ENCODE peak calls at places on chromosomes 6 and 20, in ten cellular contexts. M is CD8-positive, alpha-beta T cell; B is HAP-1; D is amygdala; J is left cardiac atrium; Q is fibroblast of the conjunctiva; X is cardiac fibroblast; O is CMK; V is stimulated activated CD4-positive, alpha-beta T cell treated with anti-CD3 and anti-CD28 coated beads, Interleukin-1b, Interleukin-23, amount 100 ng/mL, for 24 hours; W is NCI-H1092. P is an unnamed sample.

GRCh38 chr6:37502703-37503485 is 3.2 kb upstream of the CCDC167 start:
- DNase-seq in J (no peak), M (peak), D (no peak), Q (no peak), W (no peak), X (no peak), B (no peak), O (no peak), V (no peak), P (no peak)

GRCh38 chr6:170279977-170280688 is 10.7 kb downstream of the DLL1 start:
- DNase-seq in V (no peak), X (peak), O (no peak), B (no peak), W (peak), Q (no peak), D (no peak), M (peak), J (no peak), P (peak)

GRCh38 chr6:153839992-153840603 is 198.9 kb upstream of the OPRM1 start:
- DNase-seq in X (no peak), D (no peak), V (no peak), O (no peak), J (no peak), W (no peak), Q (no peak), M (no peak), B (no peak), P (no peak)

GRCh38 chr6:52543262-52543661 is 33.6 kb downstream of the TRAM2 start:
- DNase-seq in D (no peak), V (no peak), W (no peak), B (no peak), O (no peak), X (peak), M (no peak), Q (no peak), J (no peak), P (no peak)

GRCh38 chr6:111920581-111920980 is 47.3 kb upstream of the FYN start:
- DNase-seq in D (no peak), X (no peak), B (no peak), W (no peak), J (no peak), V (no peak), M (no peak), Q (no peak), O (no peak), P (no peak)

GRCh38 chr6:41780623-41781301 is at the start of gene PRICKLE4:
- DNase-seq in B (peak), V (no peak), X (peak), J (peak), M (no peak), D (no peak), O (no peak), Q (no peak), W (no peak), P (no peak)

GRCh38 chr6:15239606-15240364 is 6.1 kb upstream of the JARID2 start:
- DNase-seq in M (no peak), J (no peak), B (no peak), D (no peak), W (no peak), X (no peak), O (no peak), Q (no peak), V (no peak), P (no peak)

GRCh38 chr6:100719883-100720682 is 161.0 kb downstream of the ASCC3 start:
- DNase-seq in X (peak), B (no peak), O (no peak), D (no peak), J (no peak), V (no peak), M (no peak), Q (peak), W (no peak), P (no peak)

GRCh38 chr20:2151805-2152727 is 50.4 kb downstream of the STK35 start:
- DNase-seq in W (no peak), D (no peak), Q (peak), V (no peak), B (no peak), J (peak), M (no peak), X (peak), O (no peak), P (no peak)

GRCh38 chr6:32977272-32977952 is 9.0 kb downstream of the BRD2 start:
- DNase-seq in V (no peak), D (no peak), Q (no peak), B (no peak), M (no peak), J (no peak), W (no peak), X (no peak), O (no peak), P (no peak)

GRCh38 chr6:106525111-106525884 is 104.0 kb downstream of the RTN4IP1 start:
- DNase-seq in O (no peak), W (no peak), D (no peak), B (no peak), M (no peak), J (no peak), Q (no peak), V (no peak), X (no peak), P (no peak)